ENCODE peak calls at places on chromosome 21, in four cellular contexts. J, O, F and K are unnamed samples.

GRCh38 chr21:41985662-41986416 is 24.3 kb downstream of the ZBTB21 start:
- DNase-seq in J (no peak), O (no peak), F (no peak), K (no peak)

GRCh38 chr21:37375866-37376574 is 9.4 kb downstream of the DYRK1A start:
- DNase-seq in J (no peak), O (no peak), F (no peak), K (no peak)

GRCh38 chr21:29217818-29218252 is 80.9 kb upstream of the BACH1 start:
- DNase-seq in J (no peak), O (no peak), F (peak; percentile 80), K (no peak)

GRCh38 chr21:22444990-22445389 is 1446.8 kb downstream of the NCAM2 start:
- DNase-seq in J (no peak), O (no peak), F (no peak), K (no peak)

GRCh38 chr21:45972716-45973474 is 8.7 kb upstream of the COL6A1 start:
- DNase-seq in J (no peak), O (no peak), F (no peak), K (no peak)

GRCh38 chr21:30482130-30482529 is 2.0 kb upstream of the KRTAP19-1 start:
- DNase-seq in J (no peak), O (no peak), F (peak; percentile 23), K (no peak)

GRCh38 chr21:46555225-46555617 is 49.7 kb downstream of the S100B start:
- DNase-seq in J (no peak), O (no peak), F (no peak), K (peak; percentile 13)

GRCh38 chr21:42089093-42089631 is 18.0 kb downstream of the UMODL1 start:
- DNase-seq in J (no peak), O (no peak), F (no peak), K (no peak)

GRCh38 chr21:17454315-17455027 is 58.4 kb upstream of the CXADR start:
- DNase-seq in J (no peak), O (peak; percentile 70), F (peak; percentile 49), K (no peak)

GRCh38 chr21:25115021-25115420 is 492.3 kb downstream of the MRPL39 start:
- DNase-seq in J (no peak), O (no peak), F (no peak), K (no peak)

GRCh38 chr21:42176864-42177263 is 42.1 kb upstream of the ABCG1 start:
- DNase-seq in J (no peak), O (no peak), F (no peak), K (no peak)

GRCh38 chr21:19029816-19030215 is 626.2 kb upstream of the TMPRSS15 start:
- DNase-seq in J (no peak), O (no peak), F (no peak), K (no peak)

GRCh38 chr21:39087238-39087975 is 95.8 kb downstream of the PSMG1 start:
- DNase-seq in J (no peak), O (no peak), F (no peak), K (no peak)

GRCh38 chr21:42376338-42376982 is 10.1 kb upstream of the TFF1 start:
- DNase-seq in J (no peak), O (no peak), F (no peak), K (peak; percentile 88)